ENCODE peak calls at places on chromosomes 16 and 17, in five cellular contexts. T, F, A, H and Q are unnamed samples.

GRCh38 chr17:79272666-79273219 is 198.1 kb downstream of the ENGASE start:
- DNase-seq in H (no peak), A (no peak), T (peak; percentile 57), F (no peak), Q (no peak)

GRCh38 chr17:16463341-16464000 is 28.5 kb downstream of the LRRC75A start:
- DNase-seq in A (no peak), T (peak; percentile 57), H (peak; percentile 90), F (peak; percentile 85), Q (no peak)

GRCh38 chr17:73690581-73691135 is 46.4 kb upstream of the SDK2 start:
- DNase-seq in F (peak; percentile 19), A (no peak), H (no peak), T (no peak), Q (no peak)

GRCh38 chr17:38702900-38703741 is 2.0 kb upstream of the MLLT6 start:
- DNase-seq in H (peak; percentile 79), T (peak; percentile 53), A (no peak), F (no peak), Q (no peak)

GRCh38 chr16:872436-873242 is 72.1 kb upstream of the GNG13 start:
- DNase-seq in H (peak; percentile 23), T (no peak), F (no peak), A (no peak), Q (no peak)

GRCh38 chr16:67185003-67185865 is 1.5 kb upstream of the MATCAP1 start:
- DNase-seq in A (peak; percentile 62), F (peak; percentile 90), H (peak; percentile 91), T (peak; percentile 96), Q (peak; percentile 59)

GRCh38 chr16:11105038-11105903 is 150.7 kb downstream of the SOCS1 start:
- DNase-seq in F (peak; percentile 95), A (no peak), T (peak; percentile 95), H (no peak), Q (no peak)

GRCh38 chr17:20105539-20106291 is 96.6 kb downstream of the SPECC1 start:
- DNase-seq in A (no peak), H (no peak), F (no peak), T (no peak), Q (no peak)

GRCh38 chr16:50712568-50712914 is 19.1 kb downstream of the NOD2 start:
- DNase-seq in T (no peak), F (no peak), H (no peak), A (no peak), Q (no peak)

GRCh38 chr17:39244016-39244599 is 18.4 kb upstream of the STAC2 start:
- DNase-seq in H (no peak), F (no peak), T (no peak), A (no peak), Q (no peak)

GRCh38 chr17:11097121-11097520 is 143.9 kb upstream of the SHISA6 start:
- DNase-seq in F (no peak), H (no peak), A (no peak), T (no peak), Q (no peak)

GRCh38 chr16:64809876-64810629 is 311.8 kb downstream of the CDH11 start:
- DNase-seq in A (no peak), T (no peak), F (no peak), H (no peak), Q (no peak)

GRCh38 chr16:54284319-54284930 is 2.2 kb downstream of the IRX3 start:
- DNase-seq in F (no peak), H (no peak), A (no peak), T (peak; percentile 47), Q (no peak)

GRCh38 chr16:51022852-51023251 is 128.2 kb downstream of the SALL1 start:
- DNase-seq in T (no peak), F (no peak), A (no peak), H (no peak), Q (no peak)

GRCh38 chr16:1398826-1399581 is 15.5 kb downstream of the UNKL start:
- DNase-seq in T (no peak), A (no peak), F (no peak), H (no peak), Q (no peak)

GRCh38 chr17:40803617-40804082 is 3.9 kb upstream of the KRT28 start:
- DNase-seq in F (peak; percentile 58), T (peak; percentile 90), A (peak; percentile 34), H (peak; percentile 78), Q (peak; percentile 90)

GRCh38 chr16:56558024-56558747 is 6.7 kb upstream of the MT4 start:
- DNase-seq in F (peak; percentile 97), T (peak; percentile 96), H (no peak), A (no peak), Q (peak; percentile 95)